ENCODE peak calls at places on chromosome 15, in four cellular contexts. N is psoas muscle, T is GM23248, X is A673. G is an unnamed sample. For H3K36me3, the result is how much of the 10 kb centered on the place peaks cover.

GRCh38 chr15:50109086-50109987 is 9.7 kb downstream of the ATP8B4 start:
- DNase-seq in N (no peak), X (no peak), T (peak), G (no peak)

GRCh38 chr15:101534376-101534970 is 45.0 kb upstream of the PCSK6 start:
- DNase-seq in T (no peak), X (no peak), N (no peak), G (no peak)

GRCh38 chr15:40697916-40698315 is 2.9 kb downstream of the RAD51 start:
- DNase-seq in N (no peak), X (no peak), T (no peak), G (no peak)

GRCh38 chr15:90594297-90594696 is 64.6 kb downstream of the CRTC3 start:
- DNase-seq in N (peak), T (peak), X (peak), G (no peak)

GRCh38 chr15:81060470-81060869 is 59.7 kb downstream of the TLNRD1 start:
- DNase-seq in T (no peak), N (no peak), X (no peak), G (no peak)

GRCh38 chr15:79041598-79042175 is 48.9 kb downstream of the RASGRF1 start:
- DNase-seq in T (no peak), N (no peak), X (no peak), G (no peak)

GRCh38 chr15:22973286-22973685 is 6.9 kb downstream of the CYFIP1 start:
- DNase-seq in T (no peak), N (no peak), X (no peak), G (no peak)

GRCh38 chr15:35168464-35168863 is 83.4 kb upstream of the NANOGP8 start:
- DNase-seq in N (no peak), X (peak), T (peak), G (no peak)

GRCh38 chr15:57797608-57798267 is 91.2 kb downstream of the POLR2M start:
- DNase-seq in X (no peak), T (no peak), N (no peak), G (no peak)

GRCh38 chr15:75038948-75039533 is 15.7 kb downstream of the PPCDC start:
- DNase-seq in X (no peak), N (no peak), T (no peak), G (no peak)

GRCh38 chr15:75045332-75046015 is 22.1 kb downstream of the PPCDC start:
- DNase-seq in T (no peak), N (no peak), X (no peak), G (no peak)

GRCh38 chr15:75042730-75043508 is 19.5 kb downstream of the PPCDC start:
- DNase-seq in X (no peak), T (peak), N (peak), G (peak)

GRCh38 chr15:75044258-75044878 is 21.0 kb downstream of the PPCDC start:
- DNase-seq in X (no peak), T (no peak), N (no peak), G (no peak)

GRCh38 chr15:75043509-75044257 is 20.3 kb downstream of the PPCDC start:
- DNase-seq in T (peak), X (no peak), N (peak), G (peak)
- H3K4me3 ChIP-seq in T (peak), X (no peak), N (peak), G (no peak)

GRCh38 chr15:77025941-77026411 is 31.1 kb downstream of the PSTPIP1 start:
- DNase-seq in N (peak), T (no peak), X (no peak), G (no peak)
- H3K36me3 ChIP-seq in N (under half), T (under half), X (under half), G (under half)

GRCh38 chr15:67480741-67481140 is 40.2 kb upstream of the C15orf61 start:
- DNase-seq in N (no peak), T (peak), X (no peak), G (no peak)

GRCh38 chr15:67474405-67475080 is 46.4 kb upstream of the C15orf61 start:
- DNase-seq in N (no peak), T (no peak), X (no peak), G (no peak)

GRCh38 chr15:67481680-67482079 is 39.3 kb upstream of the C15orf61 start:
- DNase-seq in X (no peak), T (no peak), N (no peak), G (no peak)

GRCh38 chr15:67479781-67480180 is 41.1 kb upstream of the C15orf61 start:
- DNase-seq in N (no peak), X (peak), T (peak), G (no peak)
- H3K4me3 ChIP-seq in N (no peak), X (no peak), T (peak), G (no peak)

GRCh38 chr15:62722237-62722636 is 320.3 kb upstream of the TPM1 start:
- DNase-seq in T (no peak), N (no peak), X (no peak), G (no peak)
- H3K36me3 ChIP-seq in T (under half), N (half or more), X (under half), G (under half)

DNA sequence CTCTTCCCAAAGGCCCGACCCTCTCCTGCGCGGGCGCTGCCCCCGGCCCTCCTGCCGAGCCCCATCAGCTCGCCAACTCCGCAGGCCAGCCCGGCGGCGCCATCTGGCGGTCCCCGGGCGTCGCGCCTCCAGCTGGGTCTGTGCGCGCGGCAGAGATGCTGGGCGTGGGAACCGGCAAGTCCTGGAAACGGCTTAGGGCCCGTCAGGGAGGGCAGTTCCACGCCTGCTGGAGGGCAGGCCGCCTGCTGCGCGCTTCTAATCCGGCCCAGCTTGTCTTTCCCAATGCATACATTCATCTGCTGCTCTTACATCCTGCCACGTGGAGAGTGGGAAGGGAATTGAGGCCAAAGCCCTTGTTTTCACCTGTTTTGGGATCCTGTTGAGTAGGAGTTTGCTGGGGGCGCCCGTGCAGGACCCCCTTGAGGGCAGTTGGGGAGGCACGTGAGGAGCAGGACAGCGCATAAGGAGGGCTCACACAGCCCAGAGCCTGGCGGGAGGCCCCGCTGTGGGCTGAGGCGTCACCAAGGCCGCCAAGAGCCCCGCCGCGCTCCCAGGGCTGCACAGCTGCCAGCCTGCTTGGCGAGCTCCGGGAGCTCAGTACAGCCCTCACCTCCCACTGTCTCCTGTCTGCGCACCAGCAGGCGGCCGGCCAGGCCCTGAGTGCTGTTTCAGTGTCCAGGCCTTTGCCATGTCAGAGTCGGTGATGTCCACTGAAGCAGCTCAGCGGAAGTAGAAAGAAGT is 165.6 kb downstream of the NSMCE3 start:
- DNase-seq in X (peak), N (peak), T (peak), G (peak)
- H3K4me3 ChIP-seq in X (peak), N (peak), T (peak), G (no peak)

GRCh38 chr15:72252663-72253299 is 19.6 kb downstream of the PARP6 start:
- DNase-seq in N (no peak), X (no peak), T (no peak), G (no peak)
- H3K36me3 ChIP-seq in N (half or more), X (half or more), T (half or more), G (half or more)

GRCh38 chr15:44726568-44727461 is 9.5 kb upstream of the TRIM69 start:
- DNase-seq in N (no peak), T (peak), X (peak), G (peak)
- H3K4me3 ChIP-seq in N (peak), T (peak), X (peak), G (no peak)

GRCh38 chr15:48989175-48989574 is 25.5 kb upstream of the SHC4 start:
- DNase-seq in N (no peak), X (no peak), T (no peak), G (no peak)

GRCh38 chr15:48992545-48992944 is 28.8 kb upstream of the SHC4 start:
- DNase-seq in T (no peak), N (no peak), X (no peak), G (no peak)

GRCh38 chr15:48996276-48996675 is 32.6 kb upstream of the SHC4 start:
- DNase-seq in T (peak), N (no peak), X (no peak), G (no peak)

GRCh38 chr15:48992096-48992495 is 28.4 kb upstream of the SHC4 start:
- DNase-seq in N (no peak), T (no peak), X (no peak), G (no peak)

DNA sequence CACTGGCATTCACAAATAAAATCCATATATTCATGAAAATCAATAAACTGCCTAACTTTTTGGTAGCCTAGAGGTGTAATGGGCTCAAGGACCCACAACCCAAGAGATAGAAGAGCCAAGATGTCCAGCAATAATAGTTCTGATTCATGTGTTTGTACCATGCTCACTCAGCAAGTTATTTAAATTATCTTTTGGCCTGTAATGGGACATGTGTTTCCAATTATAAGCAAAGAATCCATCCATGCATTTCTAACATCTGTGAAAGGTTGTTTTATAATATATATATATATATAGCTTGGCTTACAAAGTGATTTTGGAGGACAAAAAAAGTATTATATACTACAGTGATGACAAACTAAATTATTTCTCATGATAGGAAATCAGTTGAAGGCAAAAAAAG is 29.7 kb upstream of the SHC4 start:
- DNase-seq in T (peak), N (no peak), X (no peak), G (no peak)
- H3K36me3 ChIP-seq in T (half or more), N (half or more), X (under half), G (under half)

G was measured in MG63.